ENCODE peak calls at places on chromosomes 7 and 10, in seven cellular contexts. Y is neural progenitor cell, F is H4, Q is AG04450, J is PC-3, H is small intestine, R is NCI-H524. O is an unnamed sample.

GRCh38 chr7:159063046-159063840 is 81.4 kb downstream of the VIPR2 start:
- DNase-seq in Y (no peak), F (no peak), Q (no peak), J (no peak), H (no peak), R (no peak), O (no peak)

GRCh38 chr7:139648941-139649425 is 125.5 kb downstream of the CLEC2L start:
- DNase-seq in Y (no peak), F (no peak), Q (no peak), J (no peak), H (no peak), R (no peak), O (no peak)

GRCh38 chr7:66847879-66848810 is 72.9 kb upstream of the TMEM248 start:
- DNase-seq in Y (peak; percentile 12), F (peak; percentile 51), Q (peak; percentile 49), J (peak; percentile 64), H (no peak), R (no peak), O (peak; percentile 71)

GRCh38 chr10:126397640-126398382 is 9.5 kb upstream of the ADAM12 start:
- DNase-seq in Y (peak; percentile 68), F (peak; percentile 99), Q (peak; percentile 90), J (peak; percentile 92), H (no peak), R (no peak), O (peak; percentile 96)

GRCh38 chr7:7427363-7427762 is 108.3 kb downstream of the COL28A1 start:
- DNase-seq in Y (no peak), F (no peak), Q (no peak), J (no peak), H (no peak), R (no peak), O (no peak)

GRCh38 chr7:150946826-150947750 is 31.0 kb downstream of the KCNH2 start:
- DNase-seq in Y (no peak), F (no peak), Q (no peak), J (no peak), H (no peak), R (no peak), O (no peak)

GRCh38 chr10:4073912-4074311 is 288.9 kb upstream of the KLF6 start:
- DNase-seq in Y (no peak), F (no peak), Q (no peak), J (no peak), H (no peak), R (no peak), O (peak; percentile 60)

GRCh38 chr7:142383826-142384507 is 126.1 kb upstream of the PRSS58 start:
- DNase-seq in Y (no peak), F (peak; percentile 38), Q (no peak), J (peak; percentile 25), H (no peak), R (no peak), O (no peak)

GRCh38 chr7:3527496-3528124 is 226.6 kb downstream of the SDK1 start:
- DNase-seq in Y (no peak), F (no peak), Q (no peak), J (no peak), H (no peak), R (no peak), O (no peak)